ENCODE peak calls at places on chromosomes 3 and 15, in ten cellular contexts. R is NCI-H1105 treated with DMSO at 0.1 percent for 48 hours; O is GM19239; U is astrocyte of the spinal cord; T is G401; K is stomach; L is CD8-positive, alpha-beta T cell; H is stimulated activated naive CD8-positive, alpha-beta T cell treated with anti-CD3 and anti-CD28 coated beads, Interleukin-15, amount 100 ng/mL, for 72 hours; N is M059J; F is RPMI7951. W is an unnamed sample.

GRCh38 chr3:128236667-128237066 is 83.4 kb downstream of the EEFSEC start:
- DNase-seq in F (no peak), H (no peak), K (no peak), R (peak), O (no peak), T (no peak), N (no peak), U (no peak), L (no peak), W (no peak)

GRCh38 chr15:25864966-25865365 is 1.8 kb upstream of the ATP10A start:
- DNase-seq in L (no peak), K (no peak), O (no peak), H (no peak), U (no peak), R (no peak), T (no peak), N (peak), F (no peak), W (no peak)

GRCh38 chr15:69719527-69719926 is 266.9 kb downstream of the RPLP1 start:
- DNase-seq in H (peak), T (no peak), F (peak), U (no peak), O (no peak), R (no peak), N (no peak), L (peak), K (peak), W (no peak)

GRCh38 chr15:67274236-67274635 is 19.6 kb downstream of the IQCH start:
- DNase-seq in U (no peak), R (no peak), N (no peak), L (no peak), K (no peak), H (no peak), T (no peak), O (no peak), F (no peak), W (no peak)

GRCh38 chr15:64651573-64652260 is 123.7 kb downstream of the RBPMS2 start:
- DNase-seq in L (peak), K (no peak), N (no peak), U (no peak), T (peak), O (peak), R (no peak), F (no peak), H (peak), W (peak)

GRCh38 chr3:13194285-13195209 is 121.3 kb upstream of the IQSEC1 start:
- DNase-seq in H (no peak), N (peak), R (no peak), T (no peak), K (no peak), O (no peak), F (peak), U (no peak), L (no peak), W (no peak)

GRCh38 chr3:47163023-47163989 is 607 bp downstream of the SETD2 start:
- DNase-seq in R (no peak), O (peak), U (peak), K (peak), H (peak), F (peak), N (peak), L (peak), T (peak), W (peak)

GRCh38 chr15:84681822-84682221 is 23.8 kb upstream of the NMB start:
- DNase-seq in N (peak), O (no peak), R (no peak), U (peak), H (no peak), L (no peak), F (no peak), K (no peak), T (no peak), W (peak)

GRCh38 chr15:59410448-59410896 is 27.5 kb upstream of the FAM81A start:
- DNase-seq in H (no peak), K (peak), R (no peak), O (no peak), L (no peak), F (peak), N (no peak), T (no peak), U (no peak), W (peak)

GRCh38 chr3:12489832-12490231 is 5.6 kb downstream of the TSEN2 start:
- DNase-seq in O (no peak), U (no peak), N (no peak), F (peak), T (peak), H (no peak), R (no peak), K (no peak), L (no peak), W (no peak)

GRCh38 chr15:71115567-71116351 is 488 bp downstream of the THSD4 start:
- DNase-seq in O (no peak), N (peak), R (peak), K (peak), T (no peak), F (peak), H (peak), U (peak), L (no peak), W (peak)

GRCh38 chr15:71124937-71125755 is 9.9 kb downstream of the THSD4 start:
- DNase-seq in U (peak), O (no peak), N (no peak), L (no peak), T (no peak), K (no peak), F (no peak), R (no peak), H (no peak), W (peak)

GRCh38 chr3:56923546-56924224 is 121.9 kb upstream of the ARHGEF3 start:
- DNase-seq in F (peak), N (peak), R (no peak), K (peak), U (peak), L (peak), H (no peak), O (no peak), T (no peak), W (peak)

GRCh38 chr3:81923038-81923437 is 161.6 kb upstream of the GBE1 start:
- DNase-seq in O (no peak), U (no peak), R (no peak), H (no peak), T (no peak), L (no peak), N (no peak), F (no peak), K (no peak), W (no peak)

GRCh38 chr3:72919520-72919919 is 31.7 kb downstream of the GXYLT2 start:
- DNase-seq in T (no peak), N (no peak), F (no peak), O (no peak), R (no peak), K (no peak), U (no peak), H (no peak), L (no peak), W (no peak)

GRCh38 chr15:50224606-50225005 is 40.9 kb downstream of the HDC start:
- DNase-seq in L (no peak), K (no peak), U (no peak), O (no peak), F (no peak), T (no peak), R (no peak), H (no peak), N (no peak), W (no peak)

GRCh38 chr3:40267940-40268707 is 41.4 kb upstream of the EIF1B start:
- DNase-seq in T (no peak), O (no peak), N (no peak), U (no peak), H (no peak), K (no peak), F (peak), L (no peak), R (peak), W (no peak)

GRCh38 chr3:56772926-56773587 is 28.7 kb downstream of the ARHGEF3 start:
- DNase-seq in K (no peak), O (no peak), L (no peak), N (no peak), H (no peak), T (peak), F (peak), U (no peak), R (no peak), W (no peak)

GRCh38 chr15:101258238-101259144 is 6.6 kb upstream of the CHSY1 start:
- DNase-seq in F (peak), O (no peak), R (peak), H (peak), U (peak), N (peak), K (peak), L (peak), T (peak), W (peak)

GRCh38 chr3:172132721-172133311 is 93.4 kb downstream of the FNDC3B start:
- DNase-seq in U (no peak), H (no peak), R (no peak), O (no peak), L (no peak), K (no peak), N (no peak), T (no peak), F (no peak), W (no peak)

GRCh38 chr15:68694111-68694510 is 115.3 kb downstream of the CORO2B start:
- DNase-seq in N (no peak), O (no peak), R (no peak), U (no peak), H (no peak), K (no peak), F (no peak), L (no peak), T (no peak), W (no peak)

GRCh38 chr3:32349184-32349583 is 42.5 kb upstream of the CMTM7 start:
- DNase-seq in T (no peak), N (no peak), O (no peak), H (no peak), L (no peak), K (no peak), F (no peak), U (no peak), R (no peak), W (no peak)

GRCh38 chr15:25946241-25946786 is 83.2 kb upstream of the ATP10A start:
- DNase-seq in U (no peak), O (no peak), H (no peak), L (no peak), N (no peak), R (no peak), F (no peak), T (no peak), K (no peak), W (no peak)

GRCh38 chr15:61784734-61785133 is 275.5 kb downstream of the VPS13C start:
- DNase-seq in T (no peak), K (no peak), L (no peak), H (no peak), F (no peak), U (no peak), O (no peak), R (no peak), N (no peak), W (no peak)

GRCh38 chr3:99534951-99535704 is 103.3 kb upstream of the COL8A1 start:
- DNase-seq in H (no peak), N (peak), L (no peak), R (no peak), K (no peak), U (peak), F (peak), T (no peak), O (no peak), W (no peak)

GRCh38 chr3:88809993-88810392 is 297.4 kb upstream of the EPHA3 start:
- DNase-seq in O (no peak), F (no peak), R (no peak), H (no peak), N (no peak), T (no peak), K (no peak), U (peak), L (no peak), W (no peak)

GRCh38 chr3:58880182-58880581 is 169.6 kb downstream of the CFAP20DC start:
- DNase-seq in R (no peak), T (no peak), F (no peak), U (peak), H (no peak), O (no peak), L (no peak), N (peak), K (no peak), W (no peak)

GRCh38 chr3:171446801-171447578 is 13.2 kb downstream of the TNIK start:
- DNase-seq in T (no peak), U (peak), N (peak), L (no peak), K (no peak), F (peak), R (no peak), O (no peak), H (no peak), W (no peak)

GRCh38 chr3:72118593-72118992 is 333.6 kb upstream of the PROK2 start:
- DNase-seq in T (no peak), O (no peak), N (no peak), K (no peak), H (no peak), U (no peak), L (no peak), R (no peak), F (no peak), W (no peak)

GRCh38 chr15:37873336-37873735 is 61.1 kb upstream of the TMCO5A start:
- DNase-seq in H (no peak), O (no peak), K (no peak), U (no peak), R (no peak), T (no peak), F (no peak), L (no peak), N (no peak), W (no peak)

W was measured in thyroid gland.